ENCODE peak calls at places on chromosome 19, in six cellular contexts. B, V, R, P, O and Q are unnamed samples.

GRCh38 chr19:33447336-33448158 is 74.0 kb downstream of the CEBPG start:
- DNase-seq in P (no peak), R (no peak), B (no peak), V (no peak), O (no peak), Q (no peak)

GRCh38 chr19:33616346-33616745 is 5.4 kb upstream of the CHST8 start:
- DNase-seq in B (no peak), P (no peak), O (no peak), V (no peak), R (no peak), Q (no peak)

GRCh38 chr19:2428027-2428690 is 773 bp upstream of the TIMM13 start:
- DNase-seq in P (no peak), V (no peak), R (no peak), O (no peak), B (no peak), Q (peak)

GRCh38 chr19:38727868-38728660 is 16.2 kb downstream of the CAPN12 start:
- DNase-seq in R (no peak), V (peak), B (no peak), P (no peak), O (no peak), Q (no peak)

GRCh38 chr19:51712461-51713081 is 11.2 kb downstream of the HAS1 start:
- DNase-seq in V (no peak), P (no peak), O (peak), R (no peak), B (no peak), Q (no peak)

GRCh38 chr19:38744906-38745305 is 632 bp upstream of the CAPN12 start:
- DNase-seq in R (no peak), B (no peak), O (no peak), V (no peak), P (no peak), Q (no peak)

GRCh38 chr19:48873476-48874308 is 1.5 kb downstream of the PPP1R15A start:
- DNase-seq in R (peak), V (peak), P (no peak), B (no peak), O (no peak), Q (no peak)

GRCh38 chr19:10018786-10019185 is 5.5 kb downstream of the RDH8 start:
- DNase-seq in R (no peak), O (no peak), B (no peak), P (no peak), V (no peak), Q (no peak)

GRCh38 chr19:30887042-30887441 is 462.2 kb downstream of the TSHZ3 start:
- DNase-seq in V (no peak), R (no peak), O (no peak), B (no peak), P (no peak), Q (no peak)

GRCh38 chr19:50899549-50899948 is 11.6 kb downstream of the KLK4 start:
- DNase-seq in B (no peak), O (no peak), V (no peak), R (no peak), P (no peak), Q (no peak)

GRCh38 chr19:8631425-8631819 is 989 bp downstream of the NFILZ start:
- DNase-seq in O (no peak), V (peak), R (no peak), B (no peak), P (no peak), Q (no peak)

GRCh38 chr19:17739121-17739875 is 12.0 kb upstream of the FCHO1 start:
- DNase-seq in B (no peak), P (peak), R (no peak), V (no peak), O (no peak), Q (no peak)

GRCh38 chr19:18049390-18049789 is 37.3 kb downstream of the IL12RB1 start:
- DNase-seq in B (no peak), O (peak), R (no peak), P (no peak), V (peak), Q (peak)

GRCh38 chr19:29663861-29664752 is 1.2 kb upstream of the PLEKHF1 start:
- DNase-seq in V (no peak), O (peak), R (no peak), P (no peak), B (no peak), Q (no peak)

GRCh38 chr19:44890366-44891015 is 563 bp upstream of the TOMM40 start:
- DNase-seq in R (peak), V (no peak), O (peak), B (peak), P (peak), Q (no peak)

GRCh38 chr19:29013325-29013724 is 199.6 kb downstream of the UQCRFS1 start:
- DNase-seq in B (no peak), P (no peak), O (no peak), R (no peak), V (no peak), Q (no peak)

GRCh38 chr19:6761053-6761676 is 6.1 kb downstream of the SH2D3A start:
- DNase-seq in V (no peak), R (peak), O (no peak), P (no peak), B (no peak), Q (no peak)

GRCh38 chr19:14495678-14496028 is 274 bp downstream of the GIPC1 start:
- DNase-seq in B (no peak), P (no peak), O (no peak), V (no peak), R (no peak), Q (no peak)

GRCh38 chr19:54190942-54191670 is at the start of gene TSEN34:
- DNase-seq in B (peak), P (no peak), V (peak), O (peak), R (peak), Q (peak)

GRCh38 chr19:1040476-1041271 is 767 bp downstream of the ABCA7 start:
- DNase-seq in V (peak), O (peak), R (peak), B (peak), P (peak), Q (peak)

GRCh38 chr19:46975011-46975917 is 44.4 kb upstream of the NPAS1 start:
- DNase-seq in B (no peak), V (no peak), P (no peak), O (peak), R (no peak), Q (no peak)

GRCh38 chr19:3358919-3359849 is 7.2 kb upstream of the NFIC start:
- DNase-seq in P (peak), B (peak), R (peak), O (no peak), V (peak), Q (peak)

GRCh38 chr19:18895038-18895827 is 725 bp downstream of the CERS1 start:
- DNase-seq in V (no peak), P (no peak), B (no peak), O (peak), R (no peak), Q (no peak)

GRCh38 chr19:2567996-2568395 is 92.1 kb downstream of the GADD45B start:
- DNase-seq in B (no peak), V (no peak), P (no peak), R (no peak), O (no peak), Q (no peak)

GRCh38 chr19:38233740-38234251 is 9.8 kb upstream of the DPF1 start:
- DNase-seq in V (peak), O (peak), P (peak), B (peak), R (peak), Q (peak)

GRCh38 chr19:45681391-45682015 is 10.2 kb downstream of the SNRPD2 start:
- DNase-seq in B (peak), O (peak), V (peak), P (peak), R (peak), Q (peak)

GRCh38 chr19:43532571-43532961 is 422 bp upstream of the ZNF575 start:
- DNase-seq in P (no peak), V (peak), R (peak), O (no peak), B (no peak), Q (peak)